ENCODE peak calls at places on chromosome 22, in five cellular contexts. D is PC-9, A is heart right ventricle, R is left ventricle myocardium inferior, O is adrenal gland. B is an unnamed sample.

GRCh38 chr22:48429621-48430020 is 1398.1 kb downstream of the BRD1 start:
- DNase-seq in D (no peak), A (no peak), R (no peak), O (no peak), B (no peak)

GRCh38 chr22:23754980-23755636 is 883 bp upstream of the VPREB3 start:
- DNase-seq in D (no peak), A (no peak), R (no peak), O (no peak), B (no peak)

GRCh38 chr22:38243007-38243775 is 29.6 kb downstream of the TMEM184B start:
- DNase-seq in D (peak; percentile 48), A (no peak), R (peak; percentile 42), O (peak; percentile 50), B (peak; percentile 44)

GRCh38 chr22:17824452-17824851 is 50.2 kb upstream of the BID start:
- DNase-seq in D (no peak), A (no peak), R (peak; percentile 53), O (no peak), B (no peak)

GRCh38 chr22:44955102-44955501 is 54.7 kb downstream of the PHF21B start:
- DNase-seq in D (no peak), A (no peak), R (no peak), O (no peak), B (no peak)

GRCh38 chr22:38295863-38296262 is 21.4 kb downstream of the CSNK1E start:
- DNase-seq in D (peak; percentile 69), A (no peak), R (no peak), O (no peak), B (no peak)

GRCh38 chr22:32706149-32706548 is 95.4 kb upstream of the TIMP3 start:
- DNase-seq in D (no peak), A (no peak), R (no peak), O (no peak), B (no peak)

GRCh38 chr22:24730864-24731263 is 43.7 kb downstream of the PIWIL3 start:
- DNase-seq in D (no peak), A (no peak), R (no peak), O (no peak), B (peak; percentile 77)

GRCh38 chr22:44646668-44647067 is 55.3 kb upstream of the PRR5 start:
- DNase-seq in D (no peak), A (no peak), R (no peak), O (no peak), B (no peak)

GRCh38 chr22:40491990-40492631 is 121.7 kb downstream of the SGSM3 start:
- DNase-seq in D (no peak), A (no peak), R (no peak), O (no peak), B (no peak)

GRCh38 chr22:42214625-42215415 is 55.6 kb downstream of the TCF20 start:
- DNase-seq in D (no peak), A (peak; percentile 44), R (peak; percentile 63), O (peak; percentile 86), B (no peak)

GRCh38 chr22:45007946-45008852 is 1.6 kb downstream of the PHF21B start:
- DNase-seq in D (no peak), A (no peak), R (no peak), O (peak; percentile 33), B (no peak)

GRCh38 chr22:24567668-24568067 is 11.9 kb downstream of the SNRPD3 start:
- DNase-seq in D (no peak), A (no peak), R (no peak), O (no peak), B (no peak)

DNA sequence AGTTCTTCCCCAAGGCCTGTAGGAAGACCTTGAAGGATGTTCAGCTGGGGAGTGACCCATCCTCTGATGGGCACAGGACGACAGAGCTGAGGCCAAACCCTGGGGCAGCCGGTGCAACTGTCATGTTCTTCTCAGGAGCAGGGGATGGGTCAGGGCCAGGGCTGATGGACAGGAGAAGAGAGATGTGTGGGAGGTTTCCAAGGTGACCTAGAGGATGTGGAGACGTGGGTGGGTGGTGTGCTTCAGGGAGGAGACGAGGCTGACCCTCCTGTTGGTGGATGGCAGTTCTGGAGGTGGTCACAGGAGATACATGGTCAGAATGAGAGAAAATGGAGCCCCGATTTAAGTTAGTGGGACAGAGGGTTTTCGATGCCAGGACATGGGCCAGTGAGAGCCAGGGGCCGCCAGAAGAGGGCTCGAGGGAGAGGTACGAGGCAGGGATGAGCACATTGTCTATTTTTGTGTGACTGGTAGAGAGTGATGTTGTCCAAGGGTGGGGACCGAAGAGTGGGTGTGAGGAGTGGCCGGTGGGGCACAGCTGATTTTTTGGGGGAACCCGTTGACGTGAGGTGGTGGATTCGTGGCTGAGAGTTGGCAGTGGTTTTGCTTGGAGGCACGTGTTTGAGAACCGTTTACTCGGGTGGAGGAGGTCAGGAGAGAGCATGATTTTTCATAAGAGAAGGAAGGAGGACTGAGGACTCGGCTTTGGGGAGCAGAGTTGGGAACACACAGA is 14.6 kb downstream of the TBC1D22A start:
- DNase-seq in D (no peak), A (no peak), R (no peak), O (no peak), B (no peak)
- H3K27ac ChIP-seq in D (no peak overlapping the region), A (no peak overlapping the region), R (no peak overlapping the region), O (no peak overlapping the region), B (no peak overlapping the region)

GRCh38 chr22:29626497-29627195 is 23.2 kb downstream of the NF2 start:
- DNase-seq in D (no peak), A (no peak), R (no peak), O (no peak), B (no peak)
- H3K4me1 ChIP-seq in D (peaks cover 61% of the 10 kb centered on the region), A (peaks cover 23% of the 10 kb centered on the region), R (peaks cover 65% of the 10 kb centered on the region), O (peaks cover 28% of the 10 kb centered on the region), B (peaks cover 80% of the 10 kb centered on the region)

DNA sequence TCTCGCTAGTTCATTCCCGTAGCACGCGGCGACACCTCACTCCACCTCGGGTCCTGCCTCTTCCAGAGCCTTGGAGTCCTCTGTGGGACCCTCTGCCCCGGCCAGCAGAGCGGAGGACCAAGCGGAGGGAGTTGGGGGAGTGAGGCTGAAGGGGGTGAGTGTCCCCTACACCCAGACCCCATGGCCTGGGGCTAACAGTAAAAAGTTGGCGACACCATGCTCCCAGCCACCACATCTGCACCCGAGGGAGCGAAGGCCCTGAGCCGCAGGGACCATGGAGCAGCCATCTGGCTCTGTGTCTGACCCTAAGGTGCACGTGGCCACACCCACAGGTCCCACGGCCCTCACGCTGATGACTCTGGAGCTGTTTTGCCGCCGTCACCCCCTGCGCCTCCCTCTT is 293.8 kb downstream of the BRD1 start:
- DNase-seq in D (no peak), A (no peak), R (no peak), O (no peak), B (no peak)
- H3K27ac ChIP-seq in D (no peak overlapping the region), A (no peak overlapping the region), R (no peak overlapping the region), O (no peak overlapping the region), B (no peak overlapping the region)

DNA sequence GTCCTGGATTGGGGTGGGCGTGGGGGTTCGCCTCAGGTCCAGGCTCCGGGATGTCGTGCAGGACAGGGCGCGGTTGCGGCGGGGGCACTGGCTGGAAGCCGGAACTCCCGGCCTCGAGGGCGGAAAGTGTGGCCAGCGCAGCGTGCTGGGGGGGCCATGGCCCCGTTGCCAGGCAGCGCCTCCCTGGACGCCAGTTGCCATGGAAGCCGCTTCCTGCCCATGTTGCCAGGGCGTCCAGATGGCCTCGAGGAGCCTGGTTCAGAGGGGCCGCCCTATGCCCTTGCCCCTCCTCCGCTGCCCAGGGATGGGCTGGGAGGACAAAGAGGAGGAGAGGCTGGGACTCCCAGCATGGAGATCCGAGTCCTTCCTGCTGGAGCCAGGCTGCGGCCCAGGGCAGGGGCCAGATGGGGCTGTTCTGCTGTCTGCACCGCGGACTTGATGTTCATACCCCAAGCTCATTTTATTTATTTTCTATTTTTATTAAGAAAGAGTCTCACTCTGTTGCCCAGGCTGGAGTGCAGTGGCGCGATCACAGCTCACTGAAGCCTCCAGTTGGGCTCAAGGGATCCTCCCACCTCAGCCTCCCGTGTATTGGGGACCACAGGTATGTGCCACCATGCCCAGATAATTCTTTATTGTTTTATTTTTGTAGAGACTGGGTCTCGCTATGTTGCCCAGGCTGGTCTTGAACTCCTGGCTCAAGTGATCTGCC is 4.6 kb upstream of the CCDC188 start:
- DNase-seq in D (no peak), A (peak; percentile 73), R (peak; percentile 58), O (peak; percentile 57), B (peak; percentile 66)
- H3K4me1 ChIP-seq in D (no peaks in the 10 kb centered on the region), A (no peaks in the 10 kb centered on the region), R (peaks cover 3% of the 10 kb centered on the region), O (peaks cover 7% of the 10 kb centered on the region), B (peaks cover 16% of the 10 kb centered on the region)

DNA sequence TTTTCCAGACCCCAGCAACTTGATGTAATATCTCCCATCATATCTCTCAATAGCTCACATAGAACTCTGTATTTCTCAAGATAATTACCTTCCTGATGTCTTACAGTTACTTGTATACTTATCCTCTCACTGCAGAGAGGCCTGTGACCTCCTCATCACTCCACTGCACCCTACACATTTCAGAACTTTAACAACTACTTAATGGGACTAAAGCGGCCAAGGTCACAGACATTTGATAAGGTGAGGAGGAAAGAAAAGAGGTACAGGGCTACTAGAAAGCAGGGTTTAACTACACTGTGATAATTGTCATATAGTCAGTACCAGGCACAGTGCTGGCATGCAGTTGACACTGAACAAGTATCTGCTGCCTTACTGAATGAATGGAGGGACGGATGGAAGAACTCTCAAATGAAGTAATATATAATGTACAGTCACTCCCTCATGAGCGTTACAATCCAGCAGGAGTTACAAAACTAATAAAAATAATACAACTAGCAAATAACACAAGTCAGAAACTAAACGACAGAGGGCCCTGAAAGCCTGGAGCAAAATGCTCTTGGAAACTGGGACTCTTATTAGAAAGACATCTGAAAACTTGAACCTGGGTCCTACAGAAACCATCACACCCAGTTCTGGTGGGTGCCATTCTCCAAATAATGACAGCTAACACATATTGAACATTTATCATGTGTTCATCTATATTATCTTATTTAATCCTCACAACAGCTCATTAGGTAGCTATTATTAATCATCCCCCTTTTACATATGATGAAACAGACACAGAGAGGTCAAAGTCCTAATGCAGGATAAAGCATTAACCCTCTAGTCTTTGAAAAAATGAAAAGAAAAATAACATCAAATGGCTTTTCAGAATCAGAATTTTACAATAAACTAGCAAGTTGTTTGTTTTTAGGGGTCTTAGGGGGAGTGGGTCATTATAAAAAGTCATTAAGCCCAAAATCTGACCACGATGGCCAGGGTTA is 14.3 kb downstream of the PI4KA start:
- DNase-seq in D (no peak), A (no peak), R (no peak), O (no peak), B (no peak)
- H3K27ac ChIP-seq in D (no peak overlapping the region), A (no peak overlapping the region), R (no peak overlapping the region), O (no peak overlapping the region), B (no peak overlapping the region)

GRCh38 chr22:36015806-36016519 is 12.7 kb downstream of the RBFOX2 start:
- DNase-seq in D (no peak), A (no peak), R (no peak), O (no peak), B (no peak)
- H3K4me1 ChIP-seq in D (peaks cover 8% of the 10 kb centered on the region), A (peaks cover 8% of the 10 kb centered on the region), R (peaks cover 49% of the 10 kb centered on the region), O (peaks cover 43% of the 10 kb centered on the region), B (peaks cover 3% of the 10 kb centered on the region)

GRCh38 chr22:39429916-39430575 is 26.8 kb upstream of the MGAT3 start:
- DNase-seq in D (no peak), A (no peak), R (no peak), O (peak; percentile 53), B (no peak)

GRCh38 chr22:39429186-39429585 is 27.6 kb upstream of the MGAT3 start:
- DNase-seq in D (no peak), A (no peak), R (no peak), O (no peak), B (no peak)

GRCh38 chr22:39431821-39432251 is 25.0 kb upstream of the MGAT3 start:
- DNase-seq in D (no peak), A (peak; percentile 53), R (peak; percentile 54), O (peak; percentile 87), B (no peak)

GRCh38 chr22:39431216-39431801 is 25.5 kb upstream of the MGAT3 start:
- DNase-seq in D (no peak), A (no peak), R (no peak), O (no peak), B (no peak)

GRCh38 chr22:39430576-39431150 is 26.1 kb upstream of the MGAT3 start:
- DNase-seq in D (no peak), A (no peak), R (no peak), O (no peak), B (no peak)
- H3K27ac ChIP-seq in D (no peak overlapping the region), A (peak overlapping the region; percentile 94), R (peak overlapping the region; percentile 94), O (peak overlapping the region; percentile 83), B (no peak overlapping the region)

B was measured in SJSA1.